ENCODE peak calls at places on chromosomes 7 and 10, in nine cellular contexts. One of them, this sample, is unnamed.
A peak's percentile ranks its signal among the peaks of the same experiment; 100 is the strongest.

GRCh38 chr10:30455816-30456215 is 21.8 kb downstream of the MAP3K8 start:
- DNase-seq in mesothelial cell of epicardium: no peak
- DNase-seq in Calu3: no peak
- DNase-seq in adrenal gland: no peak
- DNase-seq in retinal pigment epithelial cell: no peak
- DNase-seq in AG09319: no peak
- DNase-seq in endothelial cell: no peak
- DNase-seq in BE2C: no peak
- DNase-seq in GM12865: peak; percentile 67
- DNase-seq in this sample: no peak

GRCh38 chr10:513393-513792 is 176.1 kb downstream of the DIP2C start:
- DNase-seq in retinal pigment epithelial cell: no peak
- DNase-seq in AG09319: no peak
- DNase-seq in BE2C: no peak
- DNase-seq in Calu3: peak; percentile 42
- DNase-seq in endothelial cell: no peak
- DNase-seq in GM12865: peak; percentile 79
- DNase-seq in mesothelial cell of epicardium: no peak
- DNase-seq in adrenal gland: no peak
- DNase-seq in this sample: no peak

GRCh38 chr10:27356738-27357137 is 116.1 kb upstream of the ACBD5 start:
- DNase-seq in endothelial cell: no peak
- DNase-seq in BE2C: no peak
- DNase-seq in AG09319: no peak
- DNase-seq in retinal pigment epithelial cell: no peak
- DNase-seq in adrenal gland: no peak
- DNase-seq in Calu3: no peak
- DNase-seq in GM12865: no peak
- DNase-seq in mesothelial cell of epicardium: no peak
- DNase-seq in this sample: no peak

GRCh38 chr10:43905502-43906236 is 257.0 kb upstream of the ZNF32 start:
- DNase-seq in mesothelial cell of epicardium: no peak
- DNase-seq in adrenal gland: no peak
- DNase-seq in Calu3: no peak
- DNase-seq in retinal pigment epithelial cell: no peak
- DNase-seq in endothelial cell: no peak
- DNase-seq in AG09319: no peak
- DNase-seq in BE2C: peak; percentile 32
- DNase-seq in GM12865: no peak
- DNase-seq in this sample: no peak

GRCh38 chr10:27512548-27512947 is 8.4 kb downstream of the RAB18 start:
- DNase-seq in Calu3: no peak
- DNase-seq in retinal pigment epithelial cell: no peak
- DNase-seq in BE2C: no peak
- DNase-seq in AG09319: no peak
- DNase-seq in adrenal gland: no peak
- DNase-seq in GM12865: no peak
- DNase-seq in endothelial cell: no peak
- DNase-seq in mesothelial cell of epicardium: no peak
- DNase-seq in this sample: no peak

GRCh38 chr10:3902809-3903410 is 117.9 kb upstream of the KLF6 start:
- DNase-seq in adrenal gland: no peak
- DNase-seq in mesothelial cell of epicardium: no peak
- DNase-seq in retinal pigment epithelial cell: no peak
- DNase-seq in Calu3: no peak
- DNase-seq in endothelial cell: no peak
- DNase-seq in GM12865: no peak
- DNase-seq in BE2C: no peak
- DNase-seq in AG09319: no peak
- DNase-seq in this sample: no peak

GRCh38 chr10:25689346-25690095 is 244.5 kb upstream of the MYO3A start:
- DNase-seq in Calu3: no peak
- DNase-seq in endothelial cell: no peak
- DNase-seq in mesothelial cell of epicardium: no peak
- DNase-seq in GM12865: no peak
- DNase-seq in adrenal gland: no peak
- DNase-seq in BE2C: no peak
- DNase-seq in AG09319: no peak
- DNase-seq in retinal pigment epithelial cell: no peak
- DNase-seq in this sample: no peak

GRCh38 chr7:17535776-17536175 is 237.3 kb downstream of the AHR start:
- DNase-seq in retinal pigment epithelial cell: peak; percentile 67
- DNase-seq in endothelial cell: no peak
- DNase-seq in BE2C: no peak
- DNase-seq in AG09319: no peak
- DNase-seq in mesothelial cell of epicardium: no peak
- DNase-seq in GM12865: no peak
- DNase-seq in Calu3: no peak
- DNase-seq in adrenal gland: no peak
- DNase-seq in this sample: no peak

GRCh38 chr10:123143162-123143824 is 4.6 kb upstream of the HMX2 start:
- DNase-seq in mesothelial cell of epicardium: no peak
- DNase-seq in GM12865: no peak
- DNase-seq in BE2C: no peak
- DNase-seq in AG09319: no peak
- DNase-seq in endothelial cell: no peak
- DNase-seq in Calu3: no peak
- DNase-seq in adrenal gland: no peak
- DNase-seq in retinal pigment epithelial cell: no peak
- DNase-seq in this sample: no peak

GRCh38 chr10:21337171-21337792 is 188.2 kb downstream of the SKIDA1 start:
- DNase-seq in Calu3: no peak
- DNase-seq in AG09319: no peak
- DNase-seq in retinal pigment epithelial cell: no peak
- DNase-seq in BE2C: no peak
- DNase-seq in GM12865: no peak
- DNase-seq in mesothelial cell of epicardium: no peak
- DNase-seq in endothelial cell: no peak
- DNase-seq in adrenal gland: no peak
- DNase-seq in this sample: no peak
- TF ChIP-seq CTCF in Calu3: no peak
- TF ChIP-seq CTCF in AG09319: no peak
- TF ChIP-seq CTCF in retinal pigment epithelial cell: no peak
- TF ChIP-seq CTCF in BE2C: no peak
- TF ChIP-seq CTCF in GM12865: no peak
- TF ChIP-seq CTCF in mesothelial cell of epicardium: no peak
- TF ChIP-seq CTCF in endothelial cell: peak; percentile 13
- TF ChIP-seq CTCF in adrenal gland: no peak
- TF ChIP-seq CTCF in this sample: no peak

GRCh38 chr10:91604462-91604935 is 28.4 kb downstream of the PPP1R3C start:
- DNase-seq in adrenal gland: no peak
- DNase-seq in AG09319: no peak
- DNase-seq in endothelial cell: no peak
- DNase-seq in GM12865: no peak
- DNase-seq in Calu3: no peak
- DNase-seq in mesothelial cell of epicardium: no peak
- DNase-seq in retinal pigment epithelial cell: no peak
- DNase-seq in BE2C: no peak
- DNase-seq in this sample: no peak
- TF ChIP-seq CTCF in adrenal gland: no peak
- TF ChIP-seq CTCF in AG09319: peak; percentile 3
- TF ChIP-seq CTCF in endothelial cell: no peak
- TF ChIP-seq CTCF in GM12865: no peak
- TF ChIP-seq CTCF in Calu3: no peak
- TF ChIP-seq CTCF in mesothelial cell of epicardium: no peak
- TF ChIP-seq CTCF in retinal pigment epithelial cell: peak; percentile 24
- TF ChIP-seq CTCF in BE2C: peak; percentile 10
- TF ChIP-seq CTCF in this sample: no peak

GRCh38 chr10:63005246-63005645 is 127.9 kb upstream of the NRBF2 start:
- DNase-seq in AG09319: peak; percentile 16
- DNase-seq in adrenal gland: no peak
- DNase-seq in BE2C: no peak
- DNase-seq in endothelial cell: no peak
- DNase-seq in mesothelial cell of epicardium: no peak
- DNase-seq in GM12865: peak; percentile 57
- DNase-seq in retinal pigment epithelial cell: no peak
- DNase-seq in Calu3: no peak
- DNase-seq in this sample: no peak

GRCh38 chr10:63007112-63007511 is 126.0 kb upstream of the NRBF2 start:
- DNase-seq in mesothelial cell of epicardium: no peak
- DNase-seq in adrenal gland: no peak
- DNase-seq in Calu3: no peak
- DNase-seq in endothelial cell: no peak
- DNase-seq in AG09319: no peak
- DNase-seq in retinal pigment epithelial cell: no peak
- DNase-seq in GM12865: no peak
- DNase-seq in BE2C: no peak
- DNase-seq in this sample: no peak

GRCh38 chr10:63008491-63008890 is 124.6 kb upstream of the NRBF2 start:
- DNase-seq in BE2C: no peak
- DNase-seq in adrenal gland: no peak
- DNase-seq in GM12865: no peak
- DNase-seq in mesothelial cell of epicardium: no peak
- DNase-seq in retinal pigment epithelial cell: no peak
- DNase-seq in endothelial cell: no peak
- DNase-seq in Calu3: no peak
- DNase-seq in AG09319: no peak
- DNase-seq in this sample: no peak

DNA sequence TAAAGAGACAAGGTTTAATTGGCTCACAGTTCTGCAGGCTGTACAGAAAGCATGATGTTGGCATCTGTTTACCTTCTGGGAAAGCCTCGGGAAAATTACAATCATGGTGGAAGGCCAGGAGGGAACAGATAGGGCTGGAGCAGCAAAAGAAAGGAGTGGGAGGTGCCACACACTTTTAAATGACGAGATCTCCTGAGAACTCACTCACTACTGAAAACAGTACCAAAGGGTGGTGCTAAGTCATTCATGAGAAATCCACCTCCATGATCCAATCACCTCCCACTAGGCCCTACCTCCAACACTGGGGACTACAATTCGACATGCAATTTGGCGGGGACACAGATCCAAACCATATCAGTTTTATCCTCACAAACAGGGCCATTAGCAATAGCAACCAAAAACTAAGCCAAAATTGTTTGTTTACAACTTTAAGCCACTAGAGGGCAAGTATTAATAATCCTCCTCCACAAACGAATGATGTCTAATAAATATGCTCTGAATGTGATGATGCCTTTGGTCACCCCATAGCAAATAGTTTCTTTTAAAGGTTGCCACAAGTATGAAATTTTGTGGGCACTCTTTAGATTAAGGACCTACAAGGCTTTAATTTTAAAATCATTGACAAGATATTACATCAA is 129.2 kb upstream of the NRBF2 start:
- DNase-seq in Calu3: no peak
- DNase-seq in adrenal gland: no peak
- DNase-seq in AG09319: no peak
- DNase-seq in BE2C: no peak
- DNase-seq in retinal pigment epithelial cell: no peak
- DNase-seq in endothelial cell: no peak
- DNase-seq in GM12865: peak; percentile 20
- DNase-seq in mesothelial cell of epicardium: no peak
- DNase-seq in this sample: no peak
- TF ChIP-seq CTCF in Calu3: peak; percentile 30
- TF ChIP-seq CTCF in adrenal gland: peak; percentile 44
- TF ChIP-seq CTCF in AG09319: peak; percentile 13
- TF ChIP-seq CTCF in BE2C: peak; percentile 37
- TF ChIP-seq CTCF in retinal pigment epithelial cell: peak; percentile 30
- TF ChIP-seq CTCF in endothelial cell: peak; percentile 67
- TF ChIP-seq CTCF in GM12865: peak; percentile 28
- TF ChIP-seq CTCF in mesothelial cell of epicardium: peak; percentile 42
- TF ChIP-seq CTCF in this sample: peak; percentile 10

DNA sequence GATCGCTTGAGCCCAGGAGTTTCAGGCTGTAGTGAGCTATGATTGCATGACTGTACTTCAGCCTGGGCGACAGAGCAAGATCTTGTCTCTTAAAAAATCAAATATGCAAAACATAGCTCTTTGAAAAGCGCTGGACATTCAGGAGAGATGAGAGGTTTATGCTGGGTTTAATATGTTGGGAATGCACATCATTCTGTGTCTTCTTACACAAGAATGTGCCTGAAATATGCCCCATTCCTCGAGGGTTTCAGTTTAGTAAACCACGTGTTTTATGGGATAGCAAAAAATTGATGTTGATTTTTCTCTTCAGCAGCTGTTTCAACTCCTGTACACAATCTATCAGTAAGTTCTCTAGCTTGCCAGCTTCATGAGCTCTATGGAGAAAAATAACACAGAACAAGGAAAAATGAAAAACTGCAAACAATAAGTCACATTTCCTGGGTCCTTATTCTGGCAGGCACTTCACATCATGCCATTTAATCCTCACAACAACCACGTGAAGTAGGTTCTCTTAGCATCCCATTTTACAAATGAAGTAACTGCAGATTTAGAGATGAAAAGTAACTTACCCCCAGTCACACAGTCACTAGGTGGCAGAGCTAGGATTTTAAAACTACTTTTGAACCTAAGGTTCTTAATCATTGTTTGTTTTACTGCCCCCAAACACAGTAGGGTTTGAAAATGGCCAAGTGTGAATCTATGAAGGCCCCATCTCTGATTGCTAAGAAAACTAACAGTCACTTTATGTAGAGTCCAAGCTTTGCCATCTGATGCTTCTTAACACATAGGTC is 423.6 kb downstream of the PHTF2 start:
- DNase-seq in Calu3: no peak
- DNase-seq in endothelial cell: no peak
- DNase-seq in AG09319: no peak
- DNase-seq in retinal pigment epithelial cell: no peak
- DNase-seq in adrenal gland: no peak
- DNase-seq in BE2C: no peak
- DNase-seq in GM12865: no peak
- DNase-seq in mesothelial cell of epicardium: no peak
- DNase-seq in this sample: no peak
- TF ChIP-seq CTCF in Calu3: no peak
- TF ChIP-seq CTCF in endothelial cell: no peak
- TF ChIP-seq CTCF in AG09319: no peak
- TF ChIP-seq CTCF in retinal pigment epithelial cell: peak; percentile 15
- TF ChIP-seq CTCF in adrenal gland: no peak
- TF ChIP-seq CTCF in BE2C: peak; percentile 9
- TF ChIP-seq CTCF in GM12865: no peak
- TF ChIP-seq CTCF in mesothelial cell of epicardium: no peak
- TF ChIP-seq CTCF in this sample: no peak

GRCh38 chr7:103445228-103446020 is 583 bp downstream of the SLC26A5 start:
- DNase-seq in adrenal gland: no peak
- DNase-seq in endothelial cell: peak; percentile 24
- DNase-seq in mesothelial cell of epicardium: no peak
- DNase-seq in Calu3: no peak
- DNase-seq in BE2C: peak; percentile 61
- DNase-seq in AG09319: no peak
- DNase-seq in retinal pigment epithelial cell: no peak
- DNase-seq in GM12865: no peak
- DNase-seq in this sample: no peak

GRCh38 chr7:103446046-103446520 is at the start of gene SLC26A5:
- DNase-seq in endothelial cell: peak; percentile 46
- DNase-seq in retinal pigment epithelial cell: no peak
- DNase-seq in mesothelial cell of epicardium: peak; percentile 43
- DNase-seq in adrenal gland: no peak
- DNase-seq in AG09319: no peak
- DNase-seq in Calu3: peak; percentile 54
- DNase-seq in GM12865: no peak
- DNase-seq in BE2C: peak; percentile 56
- DNase-seq in this sample: peak; percentile 76

GRCh38 chr7:103447073-103447960 is 1.3 kb upstream of the SLC26A5 start:
- DNase-seq in mesothelial cell of epicardium: peak; percentile 59
- DNase-seq in retinal pigment epithelial cell: peak; percentile 10
- DNase-seq in GM12865: peak; percentile 54
- DNase-seq in adrenal gland: peak; percentile 34
- DNase-seq in BE2C: peak; percentile 76
- DNase-seq in AG09319: peak; percentile 5
- DNase-seq in endothelial cell: peak; percentile 67
- DNase-seq in Calu3: peak; percentile 60
- DNase-seq in this sample: no peak
- TF ChIP-seq CTCF in mesothelial cell of epicardium: peak; percentile 20
- TF ChIP-seq CTCF in retinal pigment epithelial cell: peak; percentile 92
- TF ChIP-seq CTCF in GM12865: peak; percentile 73
- TF ChIP-seq CTCF in adrenal gland: peak; percentile 55
- TF ChIP-seq CTCF in BE2C: peak; percentile 97
- TF ChIP-seq CTCF in AG09319: peak; percentile 79
- TF ChIP-seq CTCF in endothelial cell: peak; percentile 48
- TF ChIP-seq CTCF in Calu3: peak; percentile 46
- TF ChIP-seq CTCF in this sample: peak; percentile 50

This sample was measured in lower lobe of right lung.